ENCODE peak calls at places on chromosomes 16 and 17, in seven cellular contexts. D, R, H, T, K, F and B are unnamed samples.

GRCh38 chr16:11583171-11583570 is 3.5 kb downstream of the LITAF start:
- DNase-seq in T (no peak), H (peak; percentile 8), R (no peak), K (no peak), F (no peak), D (no peak), B (no peak)

GRCh38 chr16:47657977-47658376 is 196.8 kb downstream of the PHKB start:
- DNase-seq in D (no peak), H (no peak), T (no peak), K (no peak), F (no peak), R (no peak), B (no peak)

GRCh38 chr16:424623-425081 is 797 bp upstream of the RAB11FIP3 start:
- DNase-seq in H (peak; percentile 87), F (no peak), R (peak; percentile 30), T (no peak), D (no peak), K (no peak), B (no peak)

GRCh38 chr16:57409870-57410585 is 5.5 kb downstream of the CCL17 start:
- DNase-seq in T (no peak), D (no peak), H (no peak), R (no peak), F (no peak), K (no peak), B (no peak)

GRCh38 chr17:31310260-31310659 is 3.6 kb downstream of the EVI2B start:
- DNase-seq in K (no peak), F (no peak), T (no peak), H (no peak), R (no peak), D (no peak), B (no peak)

GRCh38 chr16:68668266-68668665 is 23.2 kb downstream of the CDH3 start:
- DNase-seq in K (peak; percentile 24), H (no peak), R (no peak), T (no peak), F (no peak), D (no peak), B (peak; percentile 39)

GRCh38 chr17:385195-385835 is 32.7 kb upstream of the RPH3AL start:
- DNase-seq in R (peak; percentile 81), D (peak; percentile 74), T (peak; percentile 81), F (peak; percentile 79), K (no peak), H (peak; percentile 84), B (no peak)

GRCh38 chr17:41660221-41660711 is 28.4 kb upstream of the EIF1 start:
- DNase-seq in D (no peak), T (no peak), R (no peak), H (peak; percentile 42), K (no peak), F (no peak), B (no peak)

GRCh38 chr16:83994087-83994486 is 26.0 kb downstream of the NECAB2 start:
- DNase-seq in H (no peak), R (no peak), D (no peak), K (no peak), T (no peak), F (peak; percentile 60), B (no peak)

GRCh38 chr17:80565347-80566053 is 20.9 kb downstream of the RPTOR start:
- DNase-seq in T (peak; percentile 57), F (no peak), K (no peak), H (no peak), R (no peak), D (no peak), B (no peak)

GRCh38 chr16:3859875-3860274 is 20.6 kb downstream of the CREBBP start:
- DNase-seq in H (no peak), K (no peak), F (no peak), T (no peak), R (no peak), D (no peak), B (no peak)

DNA sequence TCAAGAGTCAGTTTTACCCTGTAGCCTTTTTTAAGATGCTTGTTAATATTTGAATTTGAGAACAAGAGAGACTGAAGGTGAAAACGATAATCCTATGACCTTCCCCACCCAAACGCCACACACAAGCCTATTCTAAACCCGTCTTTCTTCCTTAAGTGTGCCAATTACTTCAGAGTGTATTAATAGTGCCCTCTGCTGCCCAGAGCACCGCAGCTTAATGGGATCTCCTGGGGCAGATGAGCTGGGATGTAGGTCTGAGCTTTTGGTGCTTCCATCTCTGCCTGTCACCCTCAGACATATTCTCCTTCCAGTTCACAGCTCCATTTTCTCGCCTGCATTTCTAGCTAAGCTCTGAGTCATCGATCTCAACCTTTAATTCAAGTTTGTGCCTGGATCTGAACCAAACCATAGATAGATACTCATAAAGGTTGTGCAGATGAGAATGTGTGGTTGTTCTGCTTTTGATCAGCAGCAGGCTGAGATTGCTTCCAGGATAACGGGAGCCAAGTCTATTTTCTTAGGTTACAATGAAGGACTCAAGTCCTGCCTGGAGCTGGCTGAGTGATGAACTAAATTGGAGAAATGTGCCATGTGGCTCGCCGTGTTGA is 46.4 kb upstream of the CDH13 start:
- DNase-seq in D (peak; percentile 40), T (peak; percentile 46), F (no peak), H (peak; percentile 56), R (peak; percentile 15), K (no peak), B (no peak)
- TF ChIP-seq CTCF in D (peak; percentile 54), T (peak; percentile 58), F (peak; percentile 43), H (peak; percentile 49), R (peak; percentile 32), K (peak; percentile 25), B (peak; percentile 42)

GRCh38 chr17:82781894-82782274 is 30.0 kb downstream of the TBCD start:
- DNase-seq in K (peak; percentile 17), D (peak; percentile 91), T (peak; percentile 84), F (peak; percentile 91), H (peak; percentile 92), R (peak; percentile 79), B (peak; percentile 83)

GRCh38 chr17:82780195-82780594 is 28.3 kb downstream of the TBCD start:
- DNase-seq in H (peak; percentile 48), T (no peak), D (no peak), F (no peak), R (no peak), K (no peak), B (no peak)

GRCh38 chr17:82776454-82776853 is 24.6 kb downstream of the TBCD start:
- DNase-seq in F (no peak), R (no peak), D (no peak), K (no peak), H (peak; percentile 18), T (no peak), B (no peak)

GRCh38 chr17:82780981-82781893 is 29.4 kb downstream of the TBCD start:
- DNase-seq in D (no peak), R (no peak), H (peak; percentile 50), T (no peak), K (no peak), F (no peak), B (no peak)

GRCh38 chr17:82779541-82779940 is 27.7 kb downstream of the TBCD start:
- DNase-seq in D (no peak), R (no peak), K (no peak), T (no peak), F (no peak), H (peak; percentile 47), B (no peak)
- H3K36me3 ChIP-seq in D (no peaks in the 10 kb centered on the region), R (no peaks in the 10 kb centered on the region), K (peaks cover 11% of the 10 kb centered on the region), T (no peaks in the 10 kb centered on the region), F (peaks cover 12% of the 10 kb centered on the region), H (peaks cover 3% of the 10 kb centered on the region), B (peaks cover 8% of the 10 kb centered on the region)

DNA sequence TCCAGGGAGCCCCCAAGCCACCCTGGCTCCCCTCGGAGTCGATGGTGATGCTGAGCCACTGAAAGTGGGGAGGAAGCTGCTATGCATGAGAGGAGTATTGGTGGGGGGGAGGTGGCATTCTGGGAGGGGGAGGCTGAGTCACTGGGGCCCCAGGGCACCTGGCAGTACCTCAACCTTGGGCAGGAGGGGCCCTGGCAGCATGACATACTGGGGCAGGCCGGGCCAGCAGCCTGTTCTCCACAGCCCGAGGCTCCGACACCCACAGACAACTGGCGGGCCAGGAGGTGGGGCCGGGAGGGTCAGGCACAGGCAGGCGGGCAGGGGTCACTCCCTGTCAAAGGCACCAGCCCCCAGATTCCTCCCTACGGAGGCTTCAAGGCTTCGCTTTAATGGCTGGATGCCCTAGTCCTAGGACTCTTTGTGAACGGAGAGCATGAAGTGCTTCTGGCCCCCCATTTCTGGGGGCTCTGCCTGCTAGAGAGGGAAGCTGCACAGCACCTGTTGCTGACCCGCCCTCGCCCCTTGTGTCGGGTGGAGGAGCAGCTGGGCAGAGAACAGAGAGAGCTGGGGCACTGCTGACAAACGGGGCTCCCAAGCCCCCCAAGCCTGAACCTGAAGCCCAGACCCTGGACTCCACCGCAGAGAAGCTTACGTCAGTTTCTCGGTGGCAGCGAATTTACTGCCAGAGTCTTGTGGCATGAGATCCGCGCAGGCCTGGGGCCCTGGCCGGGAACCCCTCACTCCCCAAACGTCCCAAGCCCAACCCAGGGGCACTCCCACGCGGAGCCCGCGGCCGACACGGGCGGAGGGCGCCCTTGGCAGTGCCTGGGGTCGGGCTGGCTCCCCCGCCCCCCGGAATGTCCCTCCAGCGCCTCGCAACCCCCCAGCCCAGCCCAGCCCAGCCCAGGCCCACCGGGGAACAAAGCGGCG is 773 bp downstream of the CASKIN2 start:
- DNase-seq in F (peak; percentile 71), R (no peak), K (no peak), T (peak; percentile 68), D (peak; percentile 50), H (no peak), B (no peak)
- H3K27me3 ChIP-seq in F (no peaks in the 10 kb centered on the region), R (no peaks in the 10 kb centered on the region), K (no peaks in the 10 kb centered on the region), T (no peaks in the 10 kb centered on the region), D (no peaks in the 10 kb centered on the region), H (no peaks in the 10 kb centered on the region), B (no peaks in the 10 kb centered on the region)

DNA sequence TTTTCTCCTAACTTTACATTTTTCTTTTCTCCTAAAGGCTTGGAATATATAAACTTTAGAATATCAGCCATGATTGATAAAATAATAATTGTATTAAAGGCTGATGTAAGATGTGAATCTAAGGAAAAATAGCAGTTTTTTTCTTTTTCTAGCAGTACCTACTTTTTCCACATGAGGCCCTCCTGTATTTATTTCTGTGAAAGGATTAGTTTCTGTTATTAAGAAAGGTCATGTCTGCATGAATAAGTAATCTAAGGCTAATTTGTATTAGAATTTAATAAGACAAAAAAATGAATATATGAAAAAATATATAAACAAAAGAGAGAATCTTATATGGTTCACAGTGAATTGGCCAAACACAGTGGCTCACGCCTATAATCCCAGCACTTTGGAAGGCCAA is 85.3 kb downstream of the STXBP4 start:
- DNase-seq in K (no peak), F (no peak), D (no peak), R (no peak), T (no peak), H (no peak), B (no peak)
- TF ChIP-seq CTCF in K (no peak), F (peak; percentile 44), D (peak; percentile 44), R (peak; percentile 42), T (peak; percentile 32), H (peak; percentile 32), B (peak; percentile 16)